ENCODE peak calls at places on chromosomes 3 and 15, in seven cellular contexts. O, Y, C, A, Z, M and H are unnamed samples.

GRCh38 chr3:81958967-81959625 is 197.7 kb upstream of the GBE1 start:
- DNase-seq in Z (no peak), M (no peak), Y (no peak), O (no peak), C (no peak), A (no peak), H (no peak)

GRCh38 chr3:117526485-117527079 is 817.0 kb downstream of the TUSC7 start:
- DNase-seq in Z (peak), M (no peak), Y (no peak), C (peak), O (no peak), A (no peak), H (no peak)

GRCh38 chr3:39473452-39474125 is 6.1 kb downstream of the MOBP start:
- DNase-seq in Z (no peak), M (no peak), A (no peak), O (no peak), Y (no peak), C (no peak), H (peak)

GRCh38 chr3:149934524-149934923 is 36.2 kb downstream of the PFN2 start:
- DNase-seq in Z (no peak), O (no peak), A (no peak), C (peak), M (no peak), Y (no peak), H (no peak)

GRCh38 chr3:28907616-28908015 is 373.3 kb upstream of the RBMS3 start:
- DNase-seq in Z (no peak), M (no peak), Y (no peak), O (no peak), A (no peak), C (no peak), H (no peak)

GRCh38 chr15:66293085-66293418 is 316 bp upstream of the DIS3L start:
- DNase-seq in Y (no peak), O (no peak), A (no peak), C (no peak), Z (no peak), M (no peak), H (no peak)

GRCh38 chr3:157128771-157129671 is 30.9 kb downstream of the CCNL1 start:
- DNase-seq in M (no peak), A (no peak), C (peak), O (peak), Z (peak), Y (no peak), H (no peak)

GRCh38 chr15:98035134-98035533 is 74.6 kb downstream of the ARRDC4 start:
- DNase-seq in Y (no peak), A (no peak), O (no peak), Z (no peak), C (no peak), M (no peak), H (no peak)

GRCh38 chr3:42263354-42264346 is 2.3 kb downstream of the CCK start:
- DNase-seq in C (no peak), Z (peak), M (no peak), O (peak), A (peak), Y (no peak), H (peak)

GRCh38 chr3:180059351-180059750 is 22.6 kb upstream of the PEX5L start:
- DNase-seq in O (no peak), Y (no peak), C (peak), A (no peak), Z (no peak), M (no peak), H (no peak)

GRCh38 chr3:33115024-33115768 is 1.4 kb downstream of the CRTAP start:
- DNase-seq in Z (no peak), Y (peak), O (no peak), C (peak), A (no peak), M (peak), H (no peak)

GRCh38 chr3:194736896-194737600 is 51.4 kb downstream of the FAM43A start:
- DNase-seq in A (no peak), Y (no peak), M (peak), Z (no peak), C (no peak), O (no peak), H (no peak)

GRCh38 chr3:62462097-62462789 is 88.9 kb upstream of the FEZF2 start:
- DNase-seq in C (no peak), M (no peak), O (no peak), A (no peak), Z (no peak), Y (no peak), H (no peak)

GRCh38 chr3:13325892-13326443 is 94.2 kb downstream of the NUP210 start:
- DNase-seq in C (no peak), Y (no peak), Z (no peak), A (no peak), M (no peak), O (no peak), H (no peak)